ENCODE peak calls at places on chromosomes 1 and 21, in ten cellular contexts. T is dorsolateral prefrontal cortex; K is H54; O is stimulated activated CD8-positive, alpha-beta memory T cell treated with anti-CD3 and anti-CD28 coated beads, Interleukin-12 subunit alpha, Interleukin-12 subunit beta, amount 100 ng/mL, for 4 hours; M is CD8-positive, alpha-beta memory T cell; J is T-helper 2 cell; X is COR-L47; W is kidney; E is stimulated activated CD4-positive, alpha-beta T cell treated with anti-CD3 and anti-CD28 coated beads, Interleukin-12 subunit alpha, Interleukin-12 subunit beta, amount 100 ng/mL, for 48 hours; A is fibroblast of gingiva. P is an unnamed sample.

GRCh38 chr1:229139320-229139719 is 131.6 kb upstream of the RAB4A start:
- DNase-seq in K (no peak), T (no peak), J (no peak), A (no peak), M (no peak), X (no peak), O (no peak), W (no peak), E (no peak), P (no peak)

GRCh38 chr1:161954466-161954865 is 69.2 kb downstream of the OLFML2B start:
- DNase-seq in A (no peak), E (no peak), X (no peak), O (no peak), K (no peak), J (no peak), T (no peak), W (no peak), M (no peak), P (no peak)

GRCh38 chr1:29271724-29272123 is 35.4 kb downstream of the PTPRU start:
- DNase-seq in M (no peak), X (no peak), E (no peak), W (no peak), K (peak), J (no peak), T (no peak), A (peak), O (no peak), P (peak)

GRCh38 chr1:69568435-69569280 is 936 bp downstream of the LRRC7 start:
- DNase-seq in K (no peak), M (no peak), W (peak), T (peak), X (peak), O (no peak), J (no peak), E (no peak), A (no peak), P (peak)

GRCh38 chr1:14340244-14340800 is 258.2 kb upstream of the KAZN start:
- DNase-seq in K (no peak), W (no peak), O (no peak), A (peak), M (no peak), J (no peak), T (no peak), E (no peak), X (no peak), P (no peak)

GRCh38 chr1:31797216-31797615 is 18.6 kb downstream of the SPOCD1 start:
- DNase-seq in O (no peak), X (no peak), E (no peak), K (no peak), W (no peak), A (no peak), T (no peak), J (no peak), M (no peak), P (no peak)

GRCh38 chr1:223077434-223077833 is 65.6 kb downstream of the TLR5 start:
- DNase-seq in J (no peak), A (no peak), K (no peak), M (no peak), T (no peak), W (peak), O (no peak), X (no peak), E (no peak), P (no peak)

GRCh38 chr1:206708882-206709281 is 24.2 kb downstream of the MAPKAPK2 start:
- DNase-seq in O (no peak), T (no peak), E (no peak), J (no peak), K (no peak), X (no peak), A (no peak), M (no peak), W (no peak), P (no peak)

GRCh38 chr1:39080884-39081265 is 54.7 kb downstream of the NDUFS5 start:
- DNase-seq in X (no peak), K (peak), T (peak), E (no peak), J (no peak), M (no peak), O (no peak), A (no peak), W (peak), P (peak)

GRCh38 chr21:31786164-31786920 is 54.4 kb upstream of the SCAF4 start:
- DNase-seq in K (no peak), M (no peak), J (no peak), A (no peak), T (no peak), O (no peak), X (no peak), W (no peak), E (no peak), P (no peak)

GRCh38 chr1:209248649-209249279 is 334.8 kb upstream of the CAMK1G start:
- DNase-seq in X (peak), M (peak), J (no peak), O (no peak), A (peak), K (peak), T (no peak), W (no peak), E (peak), P (peak)

GRCh38 chr1:200233393-200233792 is 176.4 kb downstream of the ZNF281 start:
- DNase-seq in X (no peak), J (no peak), E (no peak), A (no peak), T (no peak), W (no peak), K (peak), M (no peak), O (no peak), P (no peak)

GRCh38 chr21:34986561-34987533 is 62.3 kb downstream of the RUNX1 start:
- DNase-seq in O (peak), J (peak), A (peak), E (peak), T (no peak), M (peak), W (no peak), X (no peak), K (peak), P (no peak)

GRCh38 chr1:37323486-37324377 is 150.6 kb upstream of the ZC3H12A start:
- DNase-seq in A (no peak), T (no peak), E (peak), M (no peak), O (no peak), X (no peak), K (peak), W (peak), J (no peak), P (peak)

GRCh38 chr1:233505130-233505529 is 108.8 kb upstream of the KCNK1 start:
- DNase-seq in X (no peak), W (no peak), E (no peak), T (no peak), A (no peak), M (no peak), J (no peak), K (no peak), O (no peak), P (no peak)

GRCh38 chr1:41238311-41239094 is 3.6 kb downstream of the SCMH1 start:
- DNase-seq in T (no peak), A (no peak), X (no peak), M (no peak), W (no peak), K (peak), E (no peak), O (no peak), J (no peak), P (peak)

GRCh38 chr1:117674521-117675400 is 68.9 kb downstream of the TENT5C start:
- DNase-seq in A (peak), M (peak), O (no peak), K (no peak), W (no peak), T (no peak), X (no peak), J (peak), E (no peak), P (no peak)

GRCh38 chr1:213934642-213935041 is 53.1 kb upstream of the PROX1 start:
- DNase-seq in E (no peak), A (no peak), W (peak), X (peak), K (no peak), O (no peak), T (no peak), J (no peak), M (no peak), P (no peak)

P was measured in AG08396.